ENCODE peak calls at places on chromosomes 7 and 10, in four cellular contexts. E is bronchial epithelial cell, Y is lung, X is NCI-H1105 treated with DMSO at 0.1 percent for 48 hours. R is an unnamed sample.

GRCh38 chr10:16612148-16612742 is 90.6 kb upstream of the C1QL3 start:
- DNase-seq in E (peak; percentile 35), Y (no peak), X (no peak), R (no peak)

GRCh38 chr10:130833596-130833995 is 477.9 kb downstream of the TCERG1L start:
- DNase-seq in E (no peak), Y (no peak), X (no peak), R (no peak)

GRCh38 chr10:101639141-101639900 is 51.2 kb downstream of the DPCD start:
- DNase-seq in E (no peak), Y (no peak), X (no peak), R (no peak)

GRCh38 chr7:149776305-149776704 is 2.9 kb upstream of the ZNF467 start:
- DNase-seq in E (peak; percentile 40), Y (peak; percentile 73), X (no peak), R (no peak)

GRCh38 chr10:70492786-70493659 is 14.5 kb downstream of the PALD1 start:
- DNase-seq in E (peak; percentile 12), Y (no peak), X (no peak), R (no peak)

GRCh38 chr10:22631185-22631584 is 83.2 kb downstream of the PIP4K2A start:
- DNase-seq in E (no peak), Y (no peak), X (no peak), R (no peak)

GRCh38 chr7:128381161-128381821 is 19.8 kb upstream of the PRRT4 start:
- DNase-seq in E (peak; percentile 85), Y (peak; percentile 50), X (no peak), R (no peak)

GRCh38 chr10:16930540-16930939 is 113.3 kb upstream of the RSU1 start:
- DNase-seq in E (no peak), Y (no peak), X (no peak), R (no peak)

GRCh38 chr7:142812437-142813215 is 41.9 kb downstream of the PRSS2 start:
- DNase-seq in E (no peak), Y (no peak), X (no peak), R (no peak)

GRCh38 chr10:49567810-49568209 is 28.9 kb upstream of the ERCC6 start:
- DNase-seq in E (no peak), Y (no peak), X (no peak), R (no peak)

GRCh38 chr7:42010751-42011150 is 226.3 kb downstream of the GLI3 start:
- DNase-seq in E (no peak), Y (no peak), X (no peak), R (no peak)

GRCh38 chr10:85851300-85851699 is 515.3 kb downstream of the GRID1 start:
- DNase-seq in E (peak; percentile 96), Y (no peak), X (no peak), R (no peak)

GRCh38 chr7:99557940-99558305 is 519 bp upstream of the ZNF655 start:
- DNase-seq in E (no peak), Y (no peak), X (no peak), R (no peak)

GRCh38 chr7:150945171-150945852 is 32.8 kb downstream of the KCNH2 start:
- DNase-seq in E (no peak), Y (no peak), X (no peak), R (no peak)

GRCh38 chr10:71746344-71747037 is 26.8 kb downstream of the VSIR start:
- DNase-seq in E (no peak), Y (peak; percentile 64), X (no peak), R (no peak)

GRCh38 chr10:37992083-37992482 is 15.6 kb upstream of the ZNF25 start:
- DNase-seq in E (no peak), Y (no peak), X (no peak), R (no peak)

GRCh38 chr7:15757041-15757995 is 70.8 kb upstream of the MEOX2 start:
- DNase-seq in E (no peak), Y (no peak), X (no peak), R (no peak)